ENCODE peak calls at places on chromosomes 1 and 21, in seven cellular contexts. C is Karpas-422, I is PC-9, E is GM23338, Q is OCI-LY7, U is SK-N-SH, P is PC-3. X is an unnamed sample.

GRCh38 chr1:68777850-68778249 is 281.0 kb upstream of the DEPDC1 start:
- DNase-seq in E (no peak), Q (no peak), I (no peak), P (no peak), C (no peak), U (no peak), X (no peak)

GRCh38 chr1:165874643-165875042 is 47.2 kb downstream of the UCK2 start:
- DNase-seq in Q (no peak), E (no peak), P (no peak), I (no peak), U (no peak), C (no peak), X (no peak)

GRCh38 chr21:42663860-42664535 is 10.6 kb downstream of the PDE9A start:
- DNase-seq in Q (no peak), U (no peak), C (no peak), I (peak; percentile 19), E (no peak), P (no peak), X (no peak)

GRCh38 chr1:208209286-208209685 is 34.9 kb downstream of the PLXNA2 start:
- DNase-seq in I (no peak), C (peak; percentile 25), Q (no peak), U (no peak), E (no peak), P (no peak), X (no peak)

GRCh38 chr1:234979316-234980223 is 149.1 kb downstream of the TOMM20 start:
- DNase-seq in E (no peak), P (no peak), U (no peak), Q (peak; percentile 68), I (no peak), C (no peak), X (no peak)

GRCh38 chr1:182388392-182389134 is 3.0 kb downstream of the GLUL start:
- DNase-seq in Q (no peak), U (no peak), P (no peak), I (no peak), E (no peak), C (no peak), X (no peak)

GRCh38 chr1:25695991-25696330 is 79.4 kb downstream of the MAN1C1 start:
- DNase-seq in P (peak; percentile 73), I (peak; percentile 53), Q (no peak), U (no peak), C (no peak), E (no peak), X (peak; percentile 51)

GRCh38 chr1:53378061-53378460 is 50.2 kb upstream of the LRP8 start:
- DNase-seq in U (no peak), I (no peak), C (no peak), P (no peak), Q (no peak), E (no peak), X (no peak)

GRCh38 chr1:93704063-93704462 is 22.4 kb upstream of the BCAR3 start:
- DNase-seq in P (no peak), C (no peak), I (no peak), E (no peak), Q (peak; percentile 79), U (no peak), X (no peak)

GRCh38 chr1:40413527-40414252 is 36.6 kb upstream of the ZFP69B start:
- DNase-seq in U (no peak), E (no peak), Q (no peak), P (no peak), I (no peak), C (no peak), X (no peak)

GRCh38 chr1:240295811-240296210 is 204.1 kb downstream of the FMN2 start:
- DNase-seq in P (no peak), Q (no peak), E (no peak), U (no peak), C (peak; percentile 74), I (no peak), X (no peak)

GRCh38 chr1:46616277-46617107 is at the start of gene MOB3C:
- DNase-seq in E (peak; percentile 80), Q (peak; percentile 57), P (peak; percentile 71), C (peak; percentile 71), U (peak; percentile 89), I (peak; percentile 86), X (peak; percentile 84)

GRCh38 chr1:32107742-32108661 is at the start of gene KPNA6:
- DNase-seq in I (peak; percentile 87), C (peak; percentile 97), P (peak; percentile 95), Q (peak; percentile 96), E (peak; percentile 97), U (peak; percentile 82), X (peak; percentile 93)

GRCh38 chr1:73593804-73594203 is 604.2 kb downstream of the LRRIQ3 start:
- DNase-seq in I (no peak), U (no peak), P (peak; percentile 13), E (no peak), C (no peak), Q (no peak), X (no peak)

GRCh38 chr1:175097361-175097760 is 29.7 kb downstream of the TNN start:
- DNase-seq in P (no peak), I (no peak), Q (no peak), U (no peak), E (no peak), C (no peak), X (no peak)
- H3K9me2 ChIP-seq in P (no peaks in the 10 kb centered on the region), I (no peaks in the 10 kb centered on the region), Q (no peaks in the 10 kb centered on the region), U (no peaks in the 10 kb centered on the region), E (peaks cover 3% of the 10 kb centered on the region), C (no peaks in the 10 kb centered on the region), X (no peaks in the 10 kb centered on the region)

GRCh38 chr1:156499703-156500577 is 635 bp downstream of the MEF2D start:
- DNase-seq in I (peak; percentile 14), Q (peak; percentile 49), P (no peak), E (peak; percentile 63), C (peak; percentile 72), U (peak; percentile 75), X (peak; percentile 62)
- H3K4me1 ChIP-seq in I (peaks cover 49% of the 10 kb centered on the region), Q (peaks cover 69% of the 10 kb centered on the region), P (peaks cover 66% of the 10 kb centered on the region), E (peaks cover 68% of the 10 kb centered on the region), C (peaks cover 83% of the 10 kb centered on the region), U (peaks cover 72% of the 10 kb centered on the region), X (peaks cover 59% of the 10 kb centered on the region)

GRCh38 chr1:9688599-9688998 is 37.1 kb downstream of the PIK3CD start:
- DNase-seq in I (no peak), Q (no peak), P (no peak), E (no peak), C (no peak), U (no peak), X (no peak)

GRCh38 chr1:9687876-9688582 is 36.5 kb downstream of the PIK3CD start:
- DNase-seq in E (peak; percentile 67), C (peak; percentile 67), I (peak; percentile 16), Q (no peak), U (peak; percentile 70), P (peak; percentile 32), X (peak; percentile 38)

GRCh38 chr1:9689971-9690381 is 38.4 kb downstream of the PIK3CD start:
- DNase-seq in Q (no peak), P (no peak), I (peak; percentile 32), U (peak; percentile 45), C (no peak), E (peak; percentile 80), X (peak; percentile 53)

GRCh38 chr1:9690440-9691107 is 39.0 kb downstream of the PIK3CD start:
- DNase-seq in U (no peak), E (peak; percentile 43), I (no peak), C (no peak), P (no peak), Q (no peak), X (no peak)

DNA sequence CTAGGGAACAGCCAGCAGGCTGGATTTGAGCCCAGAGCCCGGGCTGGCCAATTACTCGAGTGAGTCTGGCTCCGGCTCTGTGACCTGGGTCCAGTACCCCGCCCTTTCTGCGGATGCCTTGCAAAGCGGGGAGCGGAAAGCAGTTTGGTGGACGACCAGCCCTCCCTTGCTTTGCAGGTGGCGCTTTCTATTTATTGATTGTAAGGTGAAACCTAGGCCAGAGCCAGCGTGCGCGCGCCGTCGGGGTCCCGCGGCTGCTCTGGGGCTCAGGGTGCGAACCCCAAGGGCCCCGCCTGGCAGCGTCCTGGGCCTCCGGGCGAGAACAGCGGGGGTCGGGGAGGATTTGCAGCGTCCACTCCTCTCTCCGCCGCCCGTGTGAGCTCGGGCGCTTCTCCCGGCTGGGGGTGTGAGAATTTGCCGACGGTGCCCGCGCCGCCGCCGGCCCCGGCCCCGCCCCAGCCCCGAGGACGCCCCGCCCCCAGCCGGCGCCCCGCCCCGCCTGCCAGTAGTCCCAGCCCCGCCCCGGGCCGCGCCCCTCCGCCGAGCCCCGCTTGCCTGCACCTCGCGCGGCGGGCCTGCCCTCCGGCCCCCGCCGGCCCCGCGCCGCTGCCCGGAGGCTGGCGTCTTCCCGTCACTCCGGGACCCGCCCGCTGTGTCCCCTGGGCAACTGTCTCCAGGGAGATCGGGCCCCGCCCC is 37.6 kb downstream of the PIK3CD start:
- DNase-seq in U (peak; percentile 94), E (peak; percentile 94), C (peak; percentile 95), P (peak; percentile 63), I (peak; percentile 82), Q (peak; percentile 85), X (peak; percentile 90)
- H3K9me2 ChIP-seq in U (no peaks in the 10 kb centered on the region), E (no peaks in the 10 kb centered on the region), C (no peaks in the 10 kb centered on the region), P (no peaks in the 10 kb centered on the region), I (no peaks in the 10 kb centered on the region), Q (no peaks in the 10 kb centered on the region), X (no peaks in the 10 kb centered on the region)

DNA sequence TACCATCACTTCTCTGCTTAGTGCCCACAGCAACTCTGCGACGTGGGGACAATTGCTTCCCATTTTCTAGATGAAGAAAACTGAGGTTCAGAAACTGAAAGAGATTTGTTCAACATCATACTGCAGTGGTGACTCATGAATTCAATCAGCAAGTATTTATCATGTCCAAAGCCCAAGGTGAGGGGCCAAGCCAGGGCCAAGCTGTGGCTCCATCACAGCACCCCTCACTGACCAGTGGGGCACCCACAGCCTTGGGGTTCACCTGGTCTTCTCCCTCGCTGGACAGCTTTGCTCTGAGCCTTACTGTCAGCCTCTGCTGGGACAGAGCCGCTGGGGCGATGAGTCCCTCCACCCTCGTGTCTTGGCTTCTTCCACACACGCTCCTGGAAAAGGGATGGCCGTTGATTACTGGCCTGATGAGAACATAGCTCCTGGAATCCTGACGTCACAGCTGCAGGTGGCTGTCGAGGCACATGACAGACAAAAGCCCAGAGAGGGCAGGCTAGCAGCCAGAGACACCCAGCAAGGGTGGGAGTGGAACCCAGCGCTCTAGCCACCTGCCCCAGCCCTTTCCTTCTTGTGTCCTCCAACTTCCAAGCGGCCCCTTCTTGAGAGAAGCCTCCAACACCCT is 6.2 kb downstream of the EDN2 start:
- DNase-seq in E (no peak), P (no peak), C (no peak), I (no peak), Q (no peak), U (no peak), X (no peak)
- H3K4me1 ChIP-seq in E (no peaks in the 10 kb centered on the region), P (peaks cover 13% of the 10 kb centered on the region), C (no peaks in the 10 kb centered on the region), I (peaks cover 33% of the 10 kb centered on the region), Q (no peaks in the 10 kb centered on the region), U (peaks cover 70% of the 10 kb centered on the region), X (peaks cover 61% of the 10 kb centered on the region)

DNA sequence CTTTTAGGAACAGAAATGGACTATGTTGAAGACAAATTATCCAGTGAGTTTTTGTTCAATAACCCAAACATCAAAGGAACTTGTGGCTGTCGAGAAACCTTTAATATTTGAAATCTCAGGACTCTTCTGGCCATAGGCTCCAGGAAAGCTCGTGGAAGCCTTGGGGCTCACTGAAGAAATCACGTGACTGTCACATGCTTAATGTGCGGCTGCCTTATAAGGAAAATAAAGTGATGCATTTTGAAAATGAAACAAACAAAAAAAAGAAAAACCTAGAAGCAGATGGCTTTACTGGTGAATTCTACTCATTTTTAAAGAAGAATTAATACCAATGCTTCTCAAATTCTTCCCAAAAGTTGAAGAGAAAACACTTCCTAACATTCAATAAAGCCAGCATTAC is 228.4 kb upstream of the RAB4A start:
- DNase-seq in P (no peak), Q (no peak), C (no peak), E (no peak), I (no peak), U (no peak), X (no peak)
- H3K9me2 ChIP-seq in P (no peaks in the 10 kb centered on the region), Q (no peaks in the 10 kb centered on the region), C (no peaks in the 10 kb centered on the region), E (peaks cover 2% of the 10 kb centered on the region), I (no peaks in the 10 kb centered on the region), U (no peaks in the 10 kb centered on the region), X (no peaks in the 10 kb centered on the region)

GRCh38 chr1:99759529-99760160 is 6.8 kb downstream of the FRRS1 start:
- DNase-seq in I (no peak), P (no peak), U (no peak), C (no peak), E (no peak), Q (no peak), X (no peak)
- H3K4me1 ChIP-seq in I (peaks cover 19% of the 10 kb centered on the region), P (peaks cover 39% of the 10 kb centered on the region), U (no peaks in the 10 kb centered on the region), C (peaks cover 84% of the 10 kb centered on the region), E (no peaks in the 10 kb centered on the region), Q (peaks cover 7% of the 10 kb centered on the region), X (peaks cover 5% of the 10 kb centered on the region)